ENCODE peak calls at places on chromosomes 3 and 15, in six cellular contexts. F, N, E, I, K and W are unnamed samples.
A peak's percentile ranks its signal among the peaks of the same experiment; 100 is the strongest.

GRCh38 chr3:171195686-171196085 is 169.2 kb upstream of the SLC2A2 start:
- DNase-seq in F (no peak), N (no peak), E (no peak), I (no peak), K (peak; percentile 57), W (no peak)

GRCh38 chr3:177284383-177284881 is 87.2 kb upstream of the TBL1XR1 start:
- DNase-seq in F (peak; percentile 18), N (peak; percentile 94), E (no peak), I (peak; percentile 61), K (no peak), W (peak; percentile 8)

GRCh38 chr15:101003706-101004105 is 84.5 kb downstream of the LRRK1 start:
- DNase-seq in F (no peak), N (peak; percentile 21), E (no peak), I (no peak), K (no peak), W (no peak)

GRCh38 chr15:36579792-36580431 is 486 bp downstream of the CDIN1 start:
- DNase-seq in F (no peak), N (no peak), E (peak; percentile 43), I (no peak), K (no peak), W (no peak)

GRCh38 chr15:62046064-62046779 is 14.0 kb downstream of the VPS13C start:
- DNase-seq in F (no peak), N (no peak), E (no peak), I (no peak), K (no peak), W (no peak)

GRCh38 chr3:42697326-42698051 is 5.1 kb downstream of the HHATL start:
- DNase-seq in F (no peak), N (no peak), E (no peak), I (peak; percentile 57), K (peak; percentile 50), W (no peak)

GRCh38 chr15:79442911-79443310 is 10.8 kb downstream of the MINAR1 start:
- DNase-seq in F (no peak), N (no peak), E (no peak), I (no peak), K (no peak), W (no peak)

GRCh38 chr15:54456413-54456812 is 478.2 kb downstream of the UNC13C start:
- DNase-seq in F (no peak), N (no peak), E (no peak), I (no peak), K (no peak), W (no peak)

GRCh38 chr3:175426805-175427204 is 567.7 kb downstream of the NAALADL2 start:
- DNase-seq in F (no peak), N (no peak), E (no peak), I (no peak), K (peak; percentile 30), W (no peak)

GRCh38 chr3:109257269-109257668 is 59.0 kb downstream of the DPPA2 start:
- DNase-seq in F (no peak), N (no peak), E (no peak), I (no peak), K (peak; percentile 72), W (no peak)

GRCh38 chr3:63960048-63960711 is 48.0 kb upstream of the SCAANT1 start:
- DNase-seq in F (no peak), N (no peak), E (peak; percentile 35), I (peak; percentile 61), K (no peak), W (no peak)

GRCh38 chr15:80695911-80696651 is 971 bp downstream of the ABHD17C start:
- DNase-seq in F (peak; percentile 29), N (no peak), E (peak; percentile 21), I (no peak), K (peak; percentile 79), W (no peak)

GRCh38 chr3:171776411-171776810 is 33.9 kb downstream of the PLD1 start:
- DNase-seq in F (no peak), N (no peak), E (no peak), I (no peak), K (no peak), W (no peak)

GRCh38 chr15:96053039-96054021 is 277.2 kb upstream of the NR2F2 start:
- DNase-seq in F (no peak), N (peak; percentile 52), E (peak; percentile 17), I (peak; percentile 78), K (peak; percentile 15), W (no peak)

GRCh38 chr15:63347074-63347859 is 34.4 kb downstream of the CA12 start:
- DNase-seq in F (no peak), N (no peak), E (no peak), I (no peak), K (no peak), W (no peak)

GRCh38 chr15:96261575-96262034 is 68.9 kb upstream of the NR2F2 start:
- DNase-seq in F (no peak), N (no peak), E (no peak), I (no peak), K (no peak), W (no peak)

GRCh38 chr3:115402651-115403050 is 220.7 kb upstream of the GAP43 start:
- DNase-seq in F (no peak), N (no peak), E (no peak), I (no peak), K (no peak), W (no peak)

GRCh38 chr3:127100459-127101410 is 92.2 kb upstream of the PRR23E start:
- DNase-seq in F (no peak), N (no peak), E (no peak), I (no peak), K (peak; percentile 71), W (no peak)

GRCh38 chr3:190089711-190090110 is 31.0 kb downstream of the P3H2 start:
- DNase-seq in F (no peak), N (no peak), E (no peak), I (no peak), K (no peak), W (no peak)

GRCh38 chr15:55998478-55998877 is 5.1 kb upstream of the NEDD4 start:
- DNase-seq in F (no peak), N (no peak), E (no peak), I (no peak), K (no peak), W (no peak)

GRCh38 chr3:126514161-126514560 is 3.4 kb downstream of the UROC1 start:
- DNase-seq in F (no peak), N (no peak), E (no peak), I (peak; percentile 36), K (peak; percentile 17), W (no peak)

GRCh38 chr3:97969541-97969940 is 2.7 kb downstream of the RIOX2 start:
- DNase-seq in F (no peak), N (no peak), E (no peak), I (no peak), K (no peak), W (no peak)

DNA sequence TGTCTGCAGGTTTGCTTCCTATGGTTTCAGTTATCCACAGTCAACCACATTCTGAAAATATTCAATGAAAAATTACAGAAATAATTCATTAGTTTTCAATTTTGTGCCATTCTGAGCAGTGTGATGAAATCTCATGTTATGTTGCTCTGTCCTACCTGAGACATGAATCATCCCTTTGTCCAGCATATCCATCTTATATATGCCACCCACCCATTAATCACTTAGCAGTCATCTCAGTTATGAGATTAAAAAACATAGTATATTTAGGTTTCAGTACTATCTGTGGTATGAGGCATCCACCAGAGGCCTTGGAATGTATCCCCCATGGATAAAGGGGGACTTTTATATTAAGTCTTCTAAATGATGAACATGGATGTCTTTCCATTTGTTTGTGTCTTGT is 64.7 kb upstream of the PROK2 start:
- DNase-seq in F (no peak), N (no peak), E (no peak), I (no peak), K (no peak), W (no peak)
- H3K27ac ChIP-seq in F (no peak overlapping the region), N (no peak overlapping the region), E (no peak overlapping the region), I (no peak overlapping the region), K (no peak overlapping the region), W (no peak overlapping the region)

DNA sequence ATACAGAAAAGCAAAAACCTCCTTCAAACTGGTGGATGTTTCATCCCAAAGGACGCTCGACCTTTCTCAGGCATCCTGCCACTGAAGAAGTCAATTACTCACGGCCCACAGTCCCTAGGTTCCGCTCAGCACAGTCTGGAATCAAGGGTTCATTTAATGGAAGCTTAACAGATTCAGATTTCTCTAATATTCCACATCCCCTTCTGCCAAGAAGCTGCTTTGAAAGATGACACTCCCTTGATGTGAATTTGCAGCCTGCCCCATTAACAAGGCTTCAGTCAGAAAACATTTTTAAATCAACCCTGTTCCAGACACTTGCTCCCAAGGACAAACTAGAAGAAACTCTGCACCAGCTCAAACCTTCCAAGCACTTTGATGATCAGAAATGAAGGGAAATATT is 81.2 kb downstream of the LIPC start:
- DNase-seq in F (no peak), N (no peak), E (no peak), I (no peak), K (no peak), W (no peak)
- H3K4me1 ChIP-seq in F (no peaks in the 10 kb centered on the region), N (no peaks in the 10 kb centered on the region), E (no peaks in the 10 kb centered on the region), I (no peaks in the 10 kb centered on the region), K (no peaks in the 10 kb centered on the region), W (peaks cover 22% of the 10 kb centered on the region)

DNA sequence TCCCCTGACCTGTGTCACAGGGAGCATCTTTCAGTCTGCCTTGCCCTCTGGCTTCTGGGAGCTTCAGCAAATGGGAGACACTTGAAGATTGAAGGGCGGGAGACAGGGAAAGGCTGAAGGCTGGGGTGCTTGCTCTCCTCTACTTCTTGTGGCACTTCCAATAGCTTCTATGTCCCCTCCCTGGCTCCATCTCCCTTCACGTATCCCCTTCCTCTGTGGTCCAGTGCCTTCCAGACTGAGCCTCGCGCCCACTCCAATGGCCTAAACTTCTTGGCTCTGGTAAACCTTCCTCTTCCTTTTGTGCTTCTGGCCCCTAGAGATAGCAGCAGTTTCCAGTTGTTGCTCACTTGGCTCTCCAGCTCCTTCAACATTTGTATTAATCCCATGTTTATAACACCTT is 69.8 kb upstream of the TOPAZ1 start:
- DNase-seq in F (no peak), N (no peak), E (no peak), I (no peak), K (no peak), W (no peak)
- H3K27me3 ChIP-seq in F (no peaks in the 10 kb centered on the region), N (no peaks in the 10 kb centered on the region), E (no peaks in the 10 kb centered on the region), I (no peaks in the 10 kb centered on the region), K (peaks cover 5% of the 10 kb centered on the region), W (peaks cover 4% of the 10 kb centered on the region)

GRCh38 chr3:69082805-69083204 is 1.9 kb upstream of the ARL6IP5 start:
- DNase-seq in F (no peak), N (no peak), E (no peak), I (no peak), K (peak; percentile 74), W (peak; percentile 56)
- H3K27ac ChIP-seq in F (peak overlapping the region; percentile 76), N (no peak overlapping the region), E (no peak overlapping the region), I (peak overlapping the region; percentile 98), K (peak overlapping the region; percentile 94), W (peak overlapping the region; percentile 85)

DNA sequence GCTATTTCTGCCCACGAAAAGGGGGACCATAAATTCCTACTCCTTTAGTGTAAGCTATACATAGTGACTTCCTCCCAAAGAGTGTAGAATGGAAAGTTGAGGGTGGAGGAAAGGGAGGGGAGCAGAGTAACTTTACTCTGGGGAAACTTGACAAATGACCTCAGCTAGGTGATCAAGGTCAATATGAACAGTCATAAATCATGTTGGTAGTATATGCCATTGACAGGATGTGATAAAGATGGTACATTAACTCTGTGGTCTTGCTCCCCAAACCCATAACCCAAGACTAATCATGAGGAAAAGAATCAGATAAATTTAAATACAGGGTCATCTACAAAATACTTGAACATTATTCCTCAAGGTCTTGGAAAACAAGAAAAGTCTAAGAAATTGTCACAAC is 18.6 kb downstream of the SETMAR start:
- DNase-seq in F (no peak), N (no peak), E (no peak), I (no peak), K (no peak), W (no peak)
- H3K4me1 ChIP-seq in F (no peaks in the 10 kb centered on the region), N (no peaks in the 10 kb centered on the region), E (peaks cover 10% of the 10 kb centered on the region), I (peaks cover 6% of the 10 kb centered on the region), K (no peaks in the 10 kb centered on the region), W (no peaks in the 10 kb centered on the region)

GRCh38 chr3:38640661-38641441 is 8.6 kb downstream of the SCN5A start:
- DNase-seq in F (no peak), N (peak; percentile 90), E (no peak), I (no peak), K (peak; percentile 58), W (no peak)
- H3K27me3 ChIP-seq in F (no peaks in the 10 kb centered on the region), N (no peaks in the 10 kb centered on the region), E (no peaks in the 10 kb centered on the region), I (peaks cover 7% of the 10 kb centered on the region), K (peaks cover 36% of the 10 kb centered on the region), W (no peaks in the 10 kb centered on the region)